ENCODE peak calls at places on chromosomes 13 and 19, in four cellular contexts. J is psoas muscle; I is colonic mucosa; K is CD8-positive, alpha-beta T cell. V is an unnamed sample.

GRCh38 chr13:113941571-113942191 is 32.2 kb downstream of the C13orf46 start:
- DNase-seq in J (no peak), K (no peak), I (no peak), V (no peak)

GRCh38 chr19:50252111-50252886 is 48.9 kb downstream of the MYH14 start:
- DNase-seq in I (peak; percentile 35), K (peak; percentile 5), J (no peak), V (no peak)

GRCh38 chr19:35404879-35405622 is 34.2 kb downstream of the GPR42 start:
- DNase-seq in I (no peak), J (peak; percentile 34), K (no peak), V (no peak)

GRCh38 chr19:58474291-58474996 is 1.7 kb upstream of the ZNF446 start:
- DNase-seq in J (no peak), K (no peak), I (no peak), V (no peak)

GRCh38 chr13:50152224-50152623 is 137.0 kb downstream of the KCNRG start:
- DNase-seq in K (no peak), I (no peak), J (no peak), V (no peak)

GRCh38 chr19:18290250-18291018 is 9.0 kb upstream of the JUND start:
- DNase-seq in K (peak; percentile 47), I (no peak), J (no peak), V (peak; percentile 77)

GRCh38 chr19:54439174-54439851 is 9.7 kb upstream of the LENG8 start:
- DNase-seq in K (no peak), I (no peak), J (no peak), V (no peak)

GRCh38 chr19:43524922-43525835 is 1.8 kb downstream of the ETHE1 start:
- DNase-seq in I (peak; percentile 92), K (peak; percentile 21), J (peak; percentile 41), V (no peak)

GRCh38 chr19:12778020-12778904 is 2.9 kb upstream of the HOOK2 start:
- DNase-seq in K (peak; percentile 21), J (peak; percentile 82), I (peak; percentile 74), V (peak; percentile 53)

GRCh38 chr13:113607056-113607455 is 22.5 kb downstream of the TFDP1 start:
- DNase-seq in J (no peak), I (no peak), K (no peak), V (no peak)

GRCh38 chr19:45601524-45602522 is at the start of gene GPR4:
- DNase-seq in I (no peak), J (no peak), K (no peak), V (no peak)

GRCh38 chr13:107969551-107969950 is 245.8 kb downstream of the LIG4 start:
- DNase-seq in I (no peak), K (no peak), J (no peak), V (no peak)

GRCh38 chr19:37353968-37354367 is 16.9 kb upstream of the ZNF527 start:
- DNase-seq in K (no peak), J (no peak), I (no peak), V (no peak)

V was measured in T-cell.